ENCODE peak calls at places on chromosomes 5 and 9, in four cellular contexts. H is HCT116, U is K562, P is SK-N-SH. B is an unnamed sample.

GRCh38 chr9:114261026-114261425 is 61.9 kb upstream of the ORM1 start:
- DNase-seq in U (no peak), H (no peak), P (no peak), B (no peak)

GRCh38 chr5:65190328-65191053 is 291.2 kb downstream of the ADAMTS6 start:
- DNase-seq in U (no peak), P (no peak), H (no peak), B (no peak)

GRCh38 chr9:4678679-4679267 is 596 bp upstream of the CDC37L1 start:
- DNase-seq in P (peak; percentile 28), U (no peak), H (no peak), B (peak; percentile 15)

GRCh38 chr5:1799110-1799601 is 481 bp downstream of the MRPL36 start:
- DNase-seq in P (no peak), H (no peak), U (peak; percentile 60), B (no peak)

GRCh38 chr9:91949293-91949945 is 609 bp downstream of the ROR2 start:
- DNase-seq in U (no peak), P (peak; percentile 74), H (no peak), B (peak; percentile 45)

GRCh38 chr5:159807586-159807985 is 108.7 kb upstream of the ADRA1B start:
- DNase-seq in P (no peak), U (no peak), H (no peak), B (no peak)

GRCh38 chr5:171615201-171616001 is 170.2 kb upstream of the SMIM23 start:
- DNase-seq in H (no peak), U (no peak), P (peak; percentile 48), B (peak; percentile 55)

GRCh38 chr5:154723740-154724505 is 31.3 kb upstream of the LARP1 start:
- DNase-seq in U (peak; percentile 60), P (no peak), H (no peak), B (no peak)

GRCh38 chr9:37424686-37425297 is 2.3 kb downstream of the GRHPR start:
- DNase-seq in P (no peak), U (no peak), H (no peak), B (no peak)

GRCh38 chr9:128528445-128529160 is 23.8 kb upstream of the SPTAN1 start:
- DNase-seq in H (no peak), U (no peak), P (no peak), B (no peak)

GRCh38 chr5:73096239-73096575 is 24.2 kb upstream of the TMEM171 start:
- DNase-seq in U (no peak), P (no peak), H (no peak), B (no peak)

GRCh38 chr5:89282038-89282831 is 399.3 kb upstream of the MEF2C start:
- DNase-seq in H (no peak), U (no peak), P (no peak), B (no peak)

GRCh38 chr5:63164838-63165237 is 586.2 kb downstream of the LRRC70 start:
- DNase-seq in P (no peak), H (no peak), U (no peak), B (no peak)

GRCh38 chr5:148697177-148697820 is 43.0 kb upstream of the HTR4 start:
- DNase-seq in P (no peak), U (peak; percentile 60), H (no peak), B (no peak)

GRCh38 chr9:122216138-122216797 is 12.5 kb downstream of the LHX6 start:
- DNase-seq in H (no peak), U (no peak), P (peak; percentile 7), B (no peak)

GRCh38 chr5:138038826-138039225 is 5.9 kb upstream of the FAM13B start:
- DNase-seq in P (no peak), U (no peak), H (no peak), B (no peak)

GRCh38 chr5:177997846-177998245 is 1.8 kb upstream of the PROP1 start:
- DNase-seq in H (no peak), P (no peak), U (no peak), B (no peak)

GRCh38 chr5:43286623-43287022 is 26.6 kb downstream of the HMGCS1 start:
- DNase-seq in U (no peak), H (no peak), P (no peak), B (no peak)

GRCh38 chr5:43279548-43280274 is 33.5 kb downstream of the HMGCS1 start:
- DNase-seq in H (no peak), U (no peak), P (no peak), B (no peak)

GRCh38 chr5:43287493-43287892 is 25.7 kb downstream of the HMGCS1 start:
- DNase-seq in P (no peak), U (no peak), H (no peak), B (no peak)

GRCh38 chr5:43281840-43282658 is 31.2 kb downstream of the HMGCS1 start:
- DNase-seq in U (peak; percentile 36), H (no peak), P (no peak), B (no peak)
- TF ChIP-seq JUND in U (peak; percentile 82), H (no peak), P (no peak), B (no peak)

DNA sequence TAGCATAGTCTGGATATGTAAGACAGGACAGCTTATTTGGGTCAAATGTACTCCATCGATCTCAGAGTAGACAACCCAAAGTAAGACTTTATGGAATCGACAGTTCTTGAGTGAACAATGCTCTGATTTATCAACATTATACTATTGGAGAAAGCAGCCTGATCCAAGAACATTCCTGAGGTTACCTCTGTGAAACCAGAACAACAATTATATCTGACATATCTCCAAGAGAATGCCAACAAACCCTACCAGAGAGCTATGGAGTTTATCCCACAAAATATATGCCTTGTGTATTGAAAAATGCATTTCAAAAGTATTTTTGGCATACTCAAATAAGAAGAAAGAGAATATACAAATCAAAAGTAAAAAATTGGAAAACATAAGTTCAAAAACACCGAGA is 1985.9 kb downstream of the EFNA5 start:
- DNase-seq in P (no peak), U (no peak), H (no peak), B (peak; percentile 5)
- TF ChIP-seq JUND in P (peak; percentile 17), U (no peak), H (no peak), B (no peak)

DNA sequence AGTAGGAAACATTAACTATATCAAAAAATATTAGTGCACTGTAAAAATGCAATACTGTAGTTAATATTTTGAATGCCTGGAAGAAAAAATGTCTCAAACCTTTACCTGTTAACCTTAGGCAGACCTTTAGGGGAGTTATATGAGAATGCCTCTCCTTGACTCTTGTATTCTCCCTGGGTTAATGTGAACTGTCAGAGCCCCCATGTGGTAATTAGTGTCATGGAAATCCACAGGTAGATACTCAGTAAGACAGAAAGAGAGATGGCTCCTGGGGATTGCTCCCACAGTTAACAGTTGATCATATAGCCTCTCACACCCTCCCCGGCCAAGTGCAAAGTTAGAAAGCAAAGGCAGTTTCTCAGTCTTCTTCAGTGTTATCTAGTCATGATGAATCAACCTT is 742.8 kb downstream of the NR2F1-AS1 start:
- DNase-seq in U (no peak), H (peak; percentile 13), P (no peak), B (peak; percentile 77)
- TF ChIP-seq JUND in U (no peak), H (no peak), P (no peak), B (no peak)

GRCh38 chr9:130997395-130997684 is 11.6 kb upstream of the LAMC3 start:
- DNase-seq in P (no peak), U (no peak), H (no peak), B (no peak)

GRCh38 chr9:131001021-131001420 is 8.0 kb upstream of the LAMC3 start:
- DNase-seq in H (no peak), U (no peak), P (no peak), B (no peak)

GRCh38 chr9:130997925-130998595 is 10.9 kb upstream of the LAMC3 start:
- DNase-seq in P (peak; percentile 96), U (peak; percentile 100), H (peak; percentile 60), B (peak; percentile 78)

GRCh38 chr9:130998596-130999264 is 10.2 kb upstream of the LAMC3 start:
- DNase-seq in H (no peak), U (no peak), P (peak; percentile 40), B (no peak)

DNA sequence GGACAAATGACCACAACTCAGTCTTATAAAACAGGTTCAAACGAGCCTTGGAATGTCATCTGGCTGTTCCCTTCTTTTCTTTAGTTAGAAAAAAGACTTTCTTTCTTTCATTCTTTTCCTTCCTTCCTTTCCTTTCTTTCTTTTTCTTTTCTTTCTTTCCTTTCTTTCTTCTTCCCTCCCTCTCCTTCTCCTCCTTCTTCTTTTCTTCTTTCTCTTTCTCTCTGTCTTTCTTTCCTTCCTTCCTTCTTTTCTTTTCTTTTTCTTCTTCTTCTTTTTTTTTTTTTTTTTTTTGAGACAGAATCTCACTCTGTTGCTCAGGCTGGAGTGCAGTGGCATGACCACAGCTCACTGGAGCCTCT is 9.7 kb upstream of the LAMC3 start:
- DNase-seq in H (no peak), U (no peak), P (no peak), B (no peak)
- TF ChIP-seq JUND in H (no peak), U (no peak), P (no peak), B (no peak)

GRCh38 chr5:78269088-78269703 is 25.3 kb downstream of the AP3B1 start:
- DNase-seq in P (no peak), H (no peak), U (no peak), B (peak; percentile 25)

GRCh38 chr5:78275998-78276543 is 18.4 kb downstream of the AP3B1 start:
- DNase-seq in P (no peak), U (no peak), H (no peak), B (no peak)

GRCh38 chr5:78271766-78272165 is 22.7 kb downstream of the AP3B1 start:
- DNase-seq in P (no peak), U (no peak), H (no peak), B (no peak)

GRCh38 chr5:78274540-78275197 is 19.8 kb downstream of the AP3B1 start:
- DNase-seq in P (no peak), U (no peak), H (no peak), B (no peak)

GRCh38 chr5:78273436-78273835 is 21.1 kb downstream of the AP3B1 start:
- DNase-seq in H (no peak), P (no peak), U (no peak), B (no peak)
- TF ChIP-seq JUND in H (no peak), P (no peak), U (no peak), B (no peak)

GRCh38 chr9:85483214-85483613 is 258.5 kb downstream of the AGTPBP1 start:
- DNase-seq in H (peak; percentile 18), P (no peak), U (no peak), B (peak; percentile 6)
- TF ChIP-seq JUND in H (no peak), P (no peak), U (no peak), B (no peak)

DNA sequence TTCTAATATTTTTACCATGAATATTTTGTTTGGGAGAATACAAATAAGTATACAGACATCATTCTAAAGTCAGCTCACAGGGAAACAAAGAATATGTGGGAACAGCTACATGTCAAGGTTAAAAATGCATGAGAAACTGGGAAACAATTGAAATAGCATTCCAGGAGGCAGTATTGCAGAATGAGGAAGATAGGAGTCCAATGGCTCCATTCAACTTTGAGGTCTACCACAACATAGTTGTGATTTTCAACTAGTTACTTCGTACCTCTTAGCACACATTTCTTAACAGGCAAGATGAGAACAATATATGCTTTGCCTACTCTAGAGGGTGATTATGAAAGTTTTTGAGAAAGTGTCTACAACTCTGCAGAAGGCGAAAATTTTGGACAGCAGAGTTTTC is 35.2 kb upstream of the CAST start:
- DNase-seq in H (no peak), P (no peak), U (no peak), B (no peak)
- TF ChIP-seq JUND in H (no peak), P (no peak), U (no peak), B (no peak)

GRCh38 chr9:93648181-93648580 is 71.8 kb downstream of the PHF2 start:
- DNase-seq in P (no peak), H (no peak), U (no peak), B (no peak)

GRCh38 chr9:93648836-93649235 is 72.5 kb downstream of the PHF2 start:
- DNase-seq in P (no peak), H (no peak), U (no peak), B (no peak)

GRCh38 chr9:93649610-93650261 is 73.4 kb downstream of the PHF2 start:
- DNase-seq in P (no peak), U (no peak), H (no peak), B (no peak)

GRCh38 chr9:93651521-93651950 is 75.2 kb downstream of the PHF2 start:
- DNase-seq in U (no peak), P (no peak), H (no peak), B (no peak)

GRCh38 chr9:93650448-93650847 is 74.1 kb downstream of the PHF2 start:
- DNase-seq in U (no peak), P (no peak), H (no peak), B (no peak)
- TF ChIP-seq JUND in U (no peak), P (no peak), H (no peak), B (no peak)

B was measured in T47D.